ENCODE peak calls at places on chromosomes 1 and 21, in nine cellular contexts. H is fibroblast of villous mesenchyme, U is neural crest cell, Z is kidney epithelial cell, T is GM20000, J is lower lobe of right lung, V is neural progenitor cell, P is B cell, M is AG09319. R is an unnamed sample.

GRCh38 chr1:242449211-242449610 is 75.3 kb downstream of the PLD5 start:
- DNase-seq in T (no peak), U (no peak), J (no peak), M (no peak), V (peak), Z (no peak), H (no peak), P (no peak), R (no peak)

GRCh38 chr1:38190978-38191377 is 144.4 kb upstream of the POU3F1 start:
- DNase-seq in P (no peak), H (no peak), U (no peak), J (no peak), M (no peak), V (no peak), Z (no peak), T (no peak), R (no peak)

GRCh38 chr1:207748737-207749528 is 2.9 kb upstream of the CD46 start:
- DNase-seq in T (no peak), J (no peak), U (no peak), P (no peak), Z (no peak), H (no peak), M (no peak), V (no peak), R (no peak)

GRCh38 chr1:162666006-162666645 is 33.9 kb downstream of the DDR2 start:
- DNase-seq in T (no peak), H (peak), V (no peak), P (no peak), U (no peak), J (no peak), M (no peak), Z (no peak), R (no peak)

GRCh38 chr1:233707906-233708292 is 94.0 kb downstream of the KCNK1 start:
- DNase-seq in M (no peak), J (no peak), P (no peak), T (no peak), Z (no peak), V (no peak), U (no peak), H (peak), R (no peak)

GRCh38 chr1:47680815-47681475 is 243.1 kb downstream of the FOXD2 start:
- DNase-seq in P (no peak), J (no peak), Z (no peak), V (no peak), M (no peak), H (no peak), T (no peak), U (no peak), R (no peak)

GRCh38 chr1:2334883-2335534 is 56.3 kb downstream of the MORN1 start:
- DNase-seq in J (no peak), P (no peak), T (no peak), M (no peak), H (no peak), V (no peak), U (no peak), Z (no peak), R (no peak)

GRCh38 chr1:229699613-229700242 is 73.7 kb downstream of the URB2 start:
- DNase-seq in U (no peak), V (no peak), J (no peak), T (no peak), M (no peak), H (peak), Z (no peak), P (no peak), R (no peak)

GRCh38 chr1:67608661-67609571 is 76.1 kb upstream of the GADD45A start:
- DNase-seq in Z (no peak), V (no peak), M (no peak), T (no peak), P (no peak), U (no peak), H (peak), J (no peak), R (no peak)

GRCh38 chr1:165851034-165851658 is 23.7 kb downstream of the UCK2 start:
- DNase-seq in P (no peak), T (peak), M (no peak), Z (peak), U (no peak), J (no peak), V (no peak), H (peak), R (no peak)

GRCh38 chr1:5267603-5268235 is 613.3 kb downstream of the AJAP1 start:
- DNase-seq in M (no peak), H (no peak), J (no peak), Z (no peak), V (peak), P (no peak), U (no peak), T (no peak), R (no peak)

GRCh38 chr1:241408170-241408569 is 51.2 kb upstream of the RGS7 start:
- DNase-seq in M (no peak), U (no peak), P (peak), Z (no peak), V (peak), J (no peak), H (peak), T (no peak), R (no peak)

GRCh38 chr1:41382531-41383090 is 21.4 kb downstream of the FOXO6 start:
- DNase-seq in J (peak), T (no peak), H (peak), P (peak), V (peak), U (no peak), Z (no peak), M (no peak), R (peak)

GRCh38 chr1:35558374-35559316 is 1.0 kb downstream of the NCDN start:
- DNase-seq in T (peak), V (peak), H (no peak), J (no peak), Z (no peak), U (peak), P (peak), M (no peak), R (no peak)
- TF ChIP-seq CTCF in T (no peak), V (no peak), H (no peak), J (no peak), Z (no peak), U (no peak), P (no peak), M (peak), R (no peak)

GRCh38 chr1:32052887-32053286 is 19.9 kb upstream of the TMEM39B start:
- DNase-seq in V (no peak), J (no peak), M (no peak), T (no peak), H (peak), U (no peak), Z (no peak), P (no peak), R (no peak)
- TF ChIP-seq CTCF in V (no peak), J (no peak), M (no peak), T (no peak), H (no peak), U (no peak), Z (no peak), P (no peak), R (no peak)

DNA sequence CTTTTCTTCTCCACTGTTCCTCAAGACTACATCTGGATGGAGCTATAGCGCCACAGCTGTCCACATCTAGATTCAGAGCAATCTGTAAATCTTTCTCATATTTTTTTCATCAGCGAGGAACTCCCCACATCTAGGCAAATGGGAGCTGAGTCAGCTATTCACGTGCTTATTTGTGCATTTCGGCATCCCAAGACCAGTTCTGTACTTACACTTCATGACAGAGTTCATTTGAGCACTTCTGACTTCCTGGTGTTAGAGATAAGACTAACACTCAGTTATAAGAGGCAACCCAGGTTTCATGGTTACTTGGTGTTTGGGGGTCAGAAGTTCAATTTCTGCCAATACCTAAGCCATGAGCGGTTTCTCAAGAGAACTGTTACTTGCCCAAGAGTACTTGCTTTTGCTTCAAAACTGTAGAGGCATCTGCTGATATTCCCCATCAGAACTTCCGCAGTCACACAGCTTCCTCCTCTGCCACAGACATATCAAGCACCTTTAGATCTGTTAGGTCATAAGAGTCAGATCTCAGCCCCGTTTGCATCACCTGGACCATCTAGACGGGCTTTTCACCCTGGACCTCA is 24.1 kb upstream of the DESI2 start:
- DNase-seq in U (no peak), P (no peak), T (no peak), H (peak), V (no peak), M (no peak), Z (no peak), J (no peak), R (no peak)
- TF ChIP-seq CTCF in U (no peak), P (no peak), T (no peak), H (no peak), V (no peak), M (no peak), Z (no peak), J (no peak), R (no peak)

DNA sequence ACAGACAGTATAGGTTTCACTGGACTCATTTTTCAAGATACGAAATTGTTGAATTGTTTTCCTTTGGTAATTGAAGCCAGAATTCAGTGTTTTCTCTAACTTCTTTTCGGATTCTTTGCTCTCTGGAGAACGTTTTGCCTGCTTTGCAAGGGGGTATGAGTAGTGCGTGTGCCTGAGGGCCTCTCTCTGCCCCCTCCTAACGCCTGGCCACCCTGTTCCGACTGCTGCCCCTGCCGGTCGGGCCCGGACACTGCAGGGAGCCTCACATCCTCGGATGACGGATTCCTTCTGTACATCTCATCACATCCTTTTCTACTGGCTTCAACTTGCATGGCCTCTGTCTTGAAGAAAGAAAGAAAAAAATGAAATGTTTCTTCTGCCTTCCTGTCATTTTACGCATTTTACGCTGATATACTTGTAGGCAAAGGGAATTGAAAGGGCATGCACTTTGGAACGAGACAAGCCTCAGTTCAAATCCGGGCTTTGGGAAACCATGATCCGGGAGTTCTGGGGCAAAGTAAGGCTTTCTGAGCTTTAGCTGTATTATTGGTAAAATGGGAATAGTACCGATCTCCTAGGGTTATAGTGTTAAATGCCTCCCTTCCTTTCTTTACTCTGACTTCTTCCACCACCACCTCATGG is 65.1 kb downstream of the DISC1 start:
- DNase-seq in T (no peak), P (no peak), U (peak), J (no peak), M (peak), Z (no peak), H (peak), V (peak), R (no peak)
- TF ChIP-seq CTCF in T (no peak), P (no peak), U (peak), J (peak), M (peak), Z (peak), H (peak), V (peak), R (no peak)

GRCh38 chr1:210477328-210477924 is 148.7 kb downstream of the HHAT start:
- DNase-seq in P (no peak), J (no peak), T (no peak), Z (no peak), U (no peak), H (no peak), M (no peak), V (no peak), R (no peak)
- TF ChIP-seq CTCF in P (no peak), J (no peak), T (no peak), Z (no peak), U (no peak), H (no peak), M (no peak), V (peak), R (no peak)

DNA sequence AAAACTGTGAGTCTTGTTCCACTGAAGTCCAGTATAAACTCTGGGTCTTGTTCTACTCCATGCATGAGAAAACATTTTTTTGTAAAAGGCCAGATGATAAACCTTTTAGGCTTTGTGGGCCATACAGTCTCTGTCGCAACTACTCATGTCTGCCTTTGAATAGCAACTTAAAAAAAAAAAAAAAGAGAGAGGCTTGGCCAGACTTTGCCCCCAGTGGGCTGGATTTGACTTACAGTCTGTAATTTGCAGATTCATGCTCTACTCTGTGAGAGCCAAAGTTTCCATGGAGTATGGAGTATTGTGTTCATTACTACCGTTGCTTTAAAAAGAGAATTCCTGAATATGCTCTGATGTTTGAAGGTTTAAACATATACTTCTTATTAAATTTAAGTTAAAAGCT is 654.9 kb upstream of the PKN2 start:
- DNase-seq in M (no peak), H (peak), P (no peak), T (no peak), U (no peak), J (no peak), V (peak), Z (no peak), R (peak)
- TF ChIP-seq CTCF in M (no peak), H (peak), P (no peak), T (no peak), U (no peak), J (no peak), V (peak), Z (no peak), R (no peak)

DNA sequence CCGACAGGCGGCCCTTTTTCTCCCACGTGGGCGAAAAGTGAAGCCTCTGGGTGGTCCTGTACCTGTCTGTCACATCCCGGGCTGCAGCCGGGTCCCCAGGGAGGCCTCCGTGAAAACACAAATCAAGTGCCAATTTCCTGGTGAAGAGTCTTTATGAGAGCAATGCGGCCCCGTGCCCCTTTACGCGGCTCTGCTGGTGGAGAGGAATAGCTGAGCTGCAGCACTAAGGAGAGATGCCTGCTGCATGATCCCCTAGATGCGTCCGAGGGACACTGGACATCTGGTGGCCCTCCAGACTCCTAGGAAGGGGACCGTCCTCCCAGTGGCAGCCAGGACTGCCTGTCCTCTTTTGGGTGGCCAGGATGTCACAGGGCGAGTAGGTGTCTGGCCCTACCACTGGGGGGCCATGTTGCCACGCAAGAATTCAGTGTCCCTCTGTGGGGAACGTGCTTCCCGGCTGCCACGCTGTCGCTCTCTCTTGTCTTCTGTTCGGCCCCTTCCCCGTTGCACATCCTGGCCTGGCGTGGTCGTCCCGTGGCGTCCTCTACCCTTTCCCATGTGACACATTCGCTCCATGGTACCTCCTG is 38.7 kb downstream of the COL18A1 start:
- DNase-seq in P (no peak), U (no peak), J (no peak), H (no peak), V (no peak), T (no peak), M (no peak), Z (no peak), R (peak)
- TF ChIP-seq CTCF in P (no peak), U (no peak), J (no peak), H (peak), V (no peak), T (no peak), M (no peak), Z (no peak), R (no peak)